ENCODE peak calls at places on chromosomes 4 and X, in six cellular contexts. R, B, T, I, D and Z are unnamed samples.

GRCh38 chr4:140812916-140813315 is 56.7 kb upstream of the TBC1D9 start:
- DNase-seq in D (no peak), T (no peak), R (no peak), I (no peak), B (no peak), Z (no peak)

GRCh38 chr4:7309636-7310035 is 117.3 kb downstream of the SORCS2 start:
- DNase-seq in B (no peak), I (no peak), T (no peak), R (no peak), D (no peak), Z (no peak)

GRCh38 chrX:11130142-11130541 is 19.0 kb downstream of the HCCS start:
- DNase-seq in D (no peak), T (no peak), B (no peak), I (no peak), R (no peak), Z (no peak)

GRCh38 chr4:17511950-17512795 is at the start of gene QDPR:
- DNase-seq in R (peak), B (peak), T (peak), I (peak), D (peak), Z (peak)

GRCh38 chr4:17662694-17663093 is 48.3 kb downstream of the MED28 start:
- DNase-seq in D (no peak), B (peak), T (no peak), I (no peak), R (no peak), Z (peak)

GRCh38 chr4:26273308-26273980 is 47.4 kb upstream of the RBPJ start:
- DNase-seq in I (no peak), B (no peak), D (peak), T (peak), R (no peak), Z (peak)

GRCh38 chr4:98653890-98654867 is 4.2 kb downstream of the TSPAN5 start:
- DNase-seq in R (no peak), D (no peak), T (peak), B (peak), I (no peak), Z (no peak)

GRCh38 chr4:88177981-88178632 is 19.7 kb upstream of the ABCG2 start:
- DNase-seq in D (no peak), R (no peak), B (peak), T (no peak), I (no peak), Z (peak)

GRCh38 chr4:139014391-139015268 is 951 bp upstream of the NOCT start:
- DNase-seq in B (peak), D (no peak), R (no peak), I (no peak), T (no peak), Z (peak)

GRCh38 chr4:40843696-40844095 is 93.9 kb downstream of the NSUN7 start:
- DNase-seq in T (no peak), D (no peak), R (no peak), I (no peak), B (no peak), Z (peak)

GRCh38 chr4:38757945-38758344 is 24.8 kb downstream of the TLR10 start:
- DNase-seq in B (no peak), D (no peak), T (no peak), I (no peak), R (no peak), Z (peak)

GRCh38 chrX:131830400-131831184 is 192.5 kb upstream of the STK26 start:
- DNase-seq in R (peak), I (peak), T (peak), B (peak), D (peak), Z (peak)

GRCh38 chr4:88291003-88291402 is 6.6 kb upstream of the PPM1K start:
- DNase-seq in T (no peak), R (no peak), D (no peak), I (no peak), B (peak), Z (no peak)

GRCh38 chrX:123487226-123487625 is 245.6 kb downstream of the THOC2 start:
- DNase-seq in T (no peak), D (no peak), B (no peak), R (no peak), I (no peak), Z (no peak)

GRCh38 chr4:69583543-69583942 is 55.9 kb downstream of the UGT2A2 start:
- DNase-seq in T (no peak), D (no peak), I (no peak), R (no peak), B (no peak), Z (no peak)

GRCh38 chrX:49172280-49172780 is 632 bp downstream of the PLP2 start:
- DNase-seq in D (peak), B (peak), T (peak), R (peak), I (peak), Z (peak)
- TF ChIP-seq POLR2A in D (no peak), B (no peak), T (no peak), R (no peak), I (no peak), Z (no peak)

DNA sequence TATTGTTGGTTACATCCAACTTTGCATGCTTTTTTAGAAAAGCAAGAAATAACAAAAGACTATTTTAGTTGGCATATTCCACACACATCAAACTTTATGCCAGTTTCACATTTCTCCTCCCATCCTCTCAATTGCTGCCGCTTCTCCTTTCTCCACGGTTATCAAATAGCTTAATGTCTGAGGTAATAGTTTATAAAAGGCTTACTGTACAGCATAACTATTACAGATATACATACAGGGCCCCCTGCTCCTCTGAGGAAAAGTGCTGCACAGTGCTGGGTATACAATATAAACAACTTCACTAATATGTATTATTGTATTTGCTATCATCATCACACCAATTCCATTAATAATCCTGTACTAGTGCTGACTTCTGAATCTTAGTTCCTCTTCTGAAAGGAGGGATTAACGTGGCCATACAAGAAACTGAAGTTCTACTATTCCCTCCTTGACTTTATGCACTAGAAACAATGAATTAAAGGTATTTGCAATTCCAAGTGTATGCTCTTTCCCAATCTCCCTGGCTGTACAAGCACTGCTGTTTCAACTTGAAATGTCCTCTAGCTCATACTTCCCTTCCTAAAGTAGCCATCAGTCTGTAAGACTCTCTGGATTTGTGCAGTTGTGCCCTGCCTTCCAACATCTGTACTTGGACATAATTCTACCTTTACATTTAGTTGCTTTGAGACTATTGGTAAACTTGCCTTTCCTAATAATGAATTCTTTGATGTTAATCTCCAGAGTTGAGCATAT is 2.5 kb downstream of the CCNI start:
- DNase-seq in R (no peak), I (no peak), B (peak), D (no peak), T (no peak), Z (peak)
- TF ChIP-seq POLR2A in R (no peak), I (no peak), B (no peak), D (no peak), T (no peak), Z (no peak)

GRCh38 chr4:55397521-55398321 is 2.0 kb downstream of the TMEM165 start:
- DNase-seq in B (peak), I (no peak), R (no peak), D (no peak), T (no peak), Z (peak)
- TF ChIP-seq POLR2A in B (peak), I (no peak), R (no peak), D (no peak), T (no peak), Z (no peak)

GRCh38 chr4:1136028-1136427 is 22.7 kb upstream of the RNF212 start:
- DNase-seq in B (no peak), R (no peak), D (no peak), T (no peak), I (no peak), Z (peak)
- TF ChIP-seq POLR2A in B (no peak), R (no peak), D (no peak), T (no peak), I (no peak), Z (no peak)

GRCh38 chrX:54419559-54420302 is 20.5 kb upstream of the TSR2 start:
- DNase-seq in B (no peak), I (no peak), R (no peak), D (no peak), T (no peak), Z (no peak)
- TF ChIP-seq POLR2A in B (no peak), I (no peak), R (no peak), D (no peak), T (no peak), Z (no peak)

DNA sequence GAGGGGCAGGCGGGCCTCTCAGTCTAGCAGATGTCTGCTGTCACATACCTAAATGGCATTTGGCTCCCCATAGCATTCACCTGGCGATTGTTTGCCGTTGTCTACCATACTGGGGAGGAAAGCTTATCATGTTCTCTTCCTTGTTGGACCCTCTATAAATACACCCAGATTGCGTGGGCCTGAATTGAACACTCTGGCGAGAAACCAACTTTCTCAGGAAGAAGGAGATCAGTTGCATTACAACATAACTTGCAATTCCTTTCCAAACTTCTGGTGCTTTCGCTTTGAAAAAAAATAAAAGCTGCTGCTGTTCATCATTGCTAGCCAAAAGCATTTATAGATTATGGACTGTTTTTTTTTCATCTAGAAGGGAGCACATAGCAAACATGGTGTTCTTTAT is 230.0 kb upstream of the GPC4 start:
- DNase-seq in D (no peak), I (no peak), T (peak), R (no peak), B (peak), Z (no peak)
- TF ChIP-seq POLR2A in D (no peak), I (no peak), T (no peak), R (no peak), B (no peak), Z (no peak)

GRCh38 chr4:151099226-151099975 is at the start of gene RPS3A:
- DNase-seq in T (peak), I (peak), D (peak), B (peak), R (peak), Z (peak)
- TF ChIP-seq POLR2A in T (peak), I (peak), D (peak), B (peak), R (peak), Z (peak)

GRCh38 chrX:154484255-154485149 is 1.9 kb downstream of the UBL4A start:
- DNase-seq in T (no peak), B (no peak), D (peak), R (no peak), I (no peak), Z (peak)

GRCh38 chrX:154482786-154483185 is 3.6 kb downstream of the UBL4A start:
- DNase-seq in R (no peak), T (no peak), B (no peak), I (no peak), D (no peak), Z (no peak)

GRCh38 chrX:154485150-154486051 is 1.0 kb downstream of the UBL4A start:
- DNase-seq in I (no peak), B (no peak), D (peak), T (no peak), R (no peak), Z (no peak)

GRCh38 chrX:154481911-154482601 is 3.0 kb upstream of the LAGE3 start:
- DNase-seq in I (no peak), T (no peak), B (no peak), R (no peak), D (peak), Z (no peak)

DNA sequence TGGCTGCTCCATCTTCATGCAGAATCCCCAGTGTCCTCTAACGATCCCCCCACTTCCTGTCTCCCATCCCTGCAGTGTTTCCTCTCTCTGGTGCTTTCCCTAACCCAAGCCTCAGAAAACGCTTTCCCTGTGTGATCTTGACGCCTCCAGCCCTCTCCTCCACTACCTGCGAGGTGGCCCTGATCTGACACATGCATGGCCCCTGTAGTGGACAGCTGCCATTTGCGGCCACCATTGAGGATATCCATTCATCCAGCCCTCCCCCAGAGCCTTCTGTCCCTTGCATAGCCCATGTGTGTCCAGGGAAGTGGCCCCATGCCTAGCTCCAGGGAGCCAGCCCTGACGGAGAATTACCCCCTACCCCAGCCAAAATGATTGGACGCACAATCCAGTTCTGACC is 3.1 kb downstream of the UBL4A start:
- DNase-seq in T (no peak), I (no peak), B (no peak), R (no peak), D (no peak), Z (no peak)
- TF ChIP-seq POLR2A in T (no peak), I (no peak), B (no peak), R (no peak), D (no peak), Z (no peak)

GRCh38 chrX:65595460-65595876 is 60.9 kb upstream of the LAS1L start:
- DNase-seq in D (peak), T (peak), R (peak), B (peak), I (peak), Z (peak)
- TF ChIP-seq POLR2A in D (no peak), T (peak), R (no peak), B (no peak), I (no peak), Z (no peak)

GRCh38 chrX:2693123-2693438 is 2.0 kb downstream of the CD99 start:
- DNase-seq in D (no peak), R (no peak), B (no peak), T (no peak), I (no peak), Z (no peak)

GRCh38 chrX:2692221-2693122 is 1.4 kb downstream of the CD99 start:
- DNase-seq in R (no peak), T (no peak), B (peak), I (no peak), D (peak), Z (peak)

GRCh38 chrX:2691543-2692220 is 587 bp downstream of the CD99 start:
- DNase-seq in D (peak), B (peak), T (peak), R (peak), I (no peak), Z (peak)

GRCh38 chrX:2689773-2690666 is 1.1 kb upstream of the CD99 start:
- DNase-seq in B (no peak), D (peak), T (no peak), R (no peak), I (no peak), Z (no peak)

DNA sequence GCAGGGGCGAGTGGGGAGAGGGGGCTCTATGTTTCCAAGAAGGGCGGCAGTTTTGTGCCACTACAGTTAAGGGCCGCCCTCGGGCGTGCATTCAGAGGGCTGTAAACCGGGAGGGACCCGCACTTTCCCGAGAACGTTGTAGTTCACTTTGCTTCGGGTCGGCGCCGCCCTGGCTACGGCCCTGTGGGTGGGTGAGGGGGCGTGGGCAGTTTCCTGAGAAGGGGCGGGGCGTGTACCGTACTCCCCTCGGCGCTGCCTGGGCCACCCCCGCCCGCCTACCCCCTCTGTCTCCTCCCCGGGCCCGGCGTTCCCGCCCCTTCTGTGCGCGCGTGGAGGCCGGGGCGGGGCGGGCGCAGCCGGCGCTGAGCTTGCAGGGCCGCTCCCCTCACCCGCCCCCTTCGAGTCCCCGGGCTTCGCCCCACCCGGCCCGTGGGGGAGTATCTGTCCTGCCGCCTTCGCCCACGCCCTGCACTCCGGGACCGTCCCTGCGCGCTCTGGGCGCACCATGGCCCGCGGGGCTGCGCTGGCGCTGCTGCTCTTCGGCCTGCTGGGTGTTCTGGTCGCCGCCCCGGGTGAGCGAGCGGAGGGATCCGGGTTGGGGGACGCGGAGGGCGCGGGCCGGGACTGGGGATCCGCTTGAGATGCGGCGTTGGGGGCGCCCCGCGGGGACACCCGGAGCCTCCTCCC is at the start of gene CD99:
- DNase-seq in T (peak), B (peak), D (peak), R (peak), I (peak), Z (peak)
- TF ChIP-seq POLR2A in T (no peak), B (peak), D (peak), R (no peak), I (no peak), Z (no peak)